ENCODE peak calls at places on chromosomes 16 and 17, in nine cellular contexts. T is stimulated activated CD8-positive, alpha-beta memory T cell treated with anti-CD3 and anti-CD28 coated beads, Interleukin-2, amount 100 ng/mL, for 48 hours; L is keratinocyte; W is NCI-H1417; N is cardiac fibroblast; U is skeletal muscle cell; C is GM23248; D is neural crest cell; J is KG1. I is an unnamed sample.

GRCh38 chr17:75078097-75079022 is 9.4 kb upstream of the SLC16A5 start:
- DNase-seq in T (no peak), L (no peak), W (no peak), N (peak), U (no peak), C (peak), D (no peak), J (no peak), I (no peak)

GRCh38 chr17:74513987-74514631 is 17.2 kb downstream of the CD300LB start:
- DNase-seq in T (no peak), L (no peak), W (peak), N (peak), U (peak), C (peak), D (peak), J (no peak), I (no peak)

GRCh38 chr17:30952645-30953393 is 18.0 kb upstream of the RNF135 start:
- DNase-seq in T (no peak), L (no peak), W (no peak), N (no peak), U (no peak), C (no peak), D (no peak), J (no peak), I (no peak)

GRCh38 chr16:86571197-86571915 is 4.7 kb downstream of the FOXC2 start:
- DNase-seq in T (no peak), L (no peak), W (no peak), N (peak), U (no peak), C (no peak), D (no peak), J (no peak), I (no peak)

GRCh38 chr16:83713597-83713996 is 94.2 kb upstream of the HSBP1 start:
- DNase-seq in T (no peak), L (no peak), W (no peak), N (no peak), U (no peak), C (no peak), D (no peak), J (no peak), I (no peak)

GRCh38 chr16:79947771-79948170 is 347.2 kb upstream of the MAF start:
- DNase-seq in T (no peak), L (no peak), W (no peak), N (no peak), U (no peak), C (no peak), D (no peak), J (no peak), I (no peak)

GRCh38 chr17:322006-322780 is 30.4 kb downstream of the RPH3AL start:
- DNase-seq in T (no peak), L (no peak), W (no peak), N (no peak), U (no peak), C (no peak), D (no peak), J (no peak), I (no peak)

GRCh38 chr16:73202176-73202729 is 154.3 kb upstream of the ZFHX3 start:
- DNase-seq in T (no peak), L (no peak), W (no peak), N (peak), U (peak), C (peak), D (no peak), J (no peak), I (no peak)

GRCh38 chr17:2171725-2172446 is 117.0 kb downstream of the HIC1 start:
- DNase-seq in T (no peak), L (no peak), W (peak), N (peak), U (peak), C (peak), D (no peak), J (no peak), I (no peak)

GRCh38 chr16:27365142-27366089 is 36.6 kb upstream of the IL21R start:
- DNase-seq in T (no peak), L (peak), W (no peak), N (peak), U (no peak), C (peak), D (no peak), J (no peak), I (no peak)

GRCh38 chr16:20225334-20225733 is 102.0 kb downstream of the GP2 start:
- DNase-seq in T (no peak), L (no peak), W (no peak), N (no peak), U (no peak), C (no peak), D (no peak), J (no peak), I (no peak)

GRCh38 chr16:49631521-49632041 is 224.3 kb downstream of the ZNF423 start:
- DNase-seq in T (no peak), L (no peak), W (no peak), N (peak), U (no peak), C (peak), D (no peak), J (no peak), I (no peak)

GRCh38 chr17:17080181-17080631 is 37.9 kb downstream of the MPRIP start:
- DNase-seq in T (no peak), L (no peak), W (no peak), N (no peak), U (no peak), C (no peak), D (no peak), J (no peak), I (no peak)

GRCh38 chr16:66832661-66833305 is 2.0 kb upstream of the NAE1 start:
- DNase-seq in T (no peak), L (no peak), W (no peak), N (peak), U (no peak), C (peak), D (no peak), J (no peak), I (no peak)